ENCODE peak calls at places on chromosomes 4 and X, in seven cellular contexts. W is neural progenitor cell, Y is coronary artery, F is fibroblast of pulmonary artery, D is GM12864, A is GM10248, M is foreskin fibroblast. Q is an unnamed sample.

GRCh38 chr4:184102927-184103326 is 114.7 kb downstream of the ENPP6 start:
- DNase-seq in Y (no peak), M (no peak), D (no peak), A (no peak), F (no peak), W (no peak), Q (no peak)

GRCh38 chrX:154525606-154526490 is 9.8 kb upstream of the FAM3A start:
- DNase-seq in W (no peak), A (no peak), D (no peak), M (no peak), F (no peak), Y (no peak), Q (no peak)

GRCh38 chr4:95318044-95318443 is 230.7 kb downstream of the UNC5C start:
- DNase-seq in A (no peak), D (no peak), F (no peak), Y (no peak), M (no peak), W (no peak), Q (no peak)

GRCh38 chr4:100208459-100208858 is 18.2 kb upstream of the DDIT4L start:
- DNase-seq in F (peak; percentile 38), Y (no peak), M (no peak), W (no peak), A (no peak), D (no peak), Q (no peak)

GRCh38 chrX:43405191-43405590 is 250.9 kb upstream of the MAOA start:
- DNase-seq in D (no peak), M (no peak), A (no peak), Y (no peak), W (no peak), F (no peak), Q (no peak)

GRCh38 chr4:138494931-138495330 is 252.8 kb upstream of the SLC7A11 start:
- DNase-seq in M (no peak), D (no peak), Y (no peak), W (peak; percentile 46), F (peak; percentile 67), A (no peak), Q (peak; percentile 20)

GRCh38 chr4:120659626-120660170 is 262.8 kb downstream of the PRDM5 start:
- DNase-seq in Y (no peak), M (peak; percentile 11), A (no peak), F (no peak), W (no peak), D (no peak), Q (no peak)

GRCh38 chrX:115561605-115562491 is 874 bp downstream of the PLS3 start:
- DNase-seq in W (peak; percentile 82), A (peak; percentile 33), M (peak; percentile 27), D (no peak), Y (peak; percentile 82), F (peak; percentile 57), Q (no peak)

GRCh38 chrX:100926453-100926852 is 2.3 kb downstream of the XKRX start:
- DNase-seq in D (no peak), F (no peak), A (no peak), M (no peak), W (no peak), Y (no peak), Q (no peak)

GRCh38 chrX:150907474-150907873 is 9.0 kb upstream of the CD99L2 start:
- DNase-seq in Y (no peak), A (no peak), D (no peak), F (no peak), M (no peak), W (no peak), Q (no peak)

GRCh38 chrX:45762699-45763647 is 562.3 kb upstream of the DIPK2B start:
- DNase-seq in Y (no peak), F (no peak), A (no peak), W (no peak), D (no peak), M (no peak), Q (no peak)

GRCh38 chrX:153582896-153583295 is 16.0 kb downstream of the CCNQ start:
- DNase-seq in M (no peak), A (peak; percentile 88), D (peak; percentile 41), W (peak; percentile 53), Y (no peak), F (peak; percentile 39), Q (no peak)

GRCh38 chr4:4248885-4249203 is 821 bp upstream of the TMEM128 start:
- DNase-seq in M (no peak), W (no peak), A (no peak), F (no peak), Y (no peak), D (no peak), Q (no peak)

GRCh38 chr4:168390041-168390440 is 71.5 kb upstream of the DDX60 start:
- DNase-seq in M (no peak), F (no peak), D (no peak), A (no peak), Y (no peak), W (no peak), Q (no peak)

GRCh38 chr4:24042094-24042493 is 152.2 kb upstream of the PPARGC1A start:
- DNase-seq in D (no peak), A (no peak), Y (no peak), F (peak; percentile 65), W (no peak), M (peak; percentile 93), Q (peak; percentile 12)

GRCh38 chr4:186485621-186486062 is 69.7 kb downstream of the MTNR1A start:
- DNase-seq in W (peak; percentile 21), Y (no peak), F (peak; percentile 17), A (no peak), M (no peak), D (no peak), Q (peak; percentile 11)

GRCh38 chr4:109079731-109080130 is 222.7 kb downstream of the COL25A1 start:
- DNase-seq in Y (no peak), A (no peak), W (no peak), D (no peak), M (no peak), F (peak; percentile 48), Q (no peak)

GRCh38 chr4:42142586-42142985 is 9.9 kb downstream of the BEND4 start:
- DNase-seq in A (no peak), D (no peak), Y (no peak), M (no peak), W (no peak), F (no peak), Q (no peak)

GRCh38 chr4:23856630-23857029 is 33.2 kb downstream of the PPARGC1A start:
- DNase-seq in D (no peak), F (no peak), M (no peak), Y (no peak), W (no peak), A (no peak), Q (no peak)

DNA sequence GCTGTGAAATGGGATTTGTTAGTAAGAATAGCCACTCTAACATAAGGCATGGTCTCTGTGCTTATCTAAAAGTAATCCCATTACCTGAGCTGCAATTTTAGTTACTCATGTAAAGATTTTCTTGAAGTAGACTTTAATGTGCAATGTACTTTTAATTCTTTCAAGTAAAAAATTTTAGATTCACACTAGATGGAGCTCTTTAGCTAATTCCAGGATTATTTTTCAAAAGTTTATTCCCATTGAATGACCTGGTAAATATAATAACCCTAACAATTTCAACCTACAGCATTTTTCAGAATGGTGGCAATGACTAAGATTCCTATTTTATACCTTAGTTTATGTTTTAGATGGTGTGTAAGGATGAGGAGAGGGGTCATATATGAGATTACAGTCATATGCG is 18.1 kb downstream of the USP38 start:
- DNase-seq in M (no peak), Y (no peak), W (no peak), F (peak; percentile 44), D (no peak), A (no peak), Q (peak; percentile 30)
- TF ChIP-seq CTCF in M (peak; percentile 10), Y (peak; percentile 22), W (peak; percentile 28), F (peak; percentile 30), D (no peak), A (peak; percentile 29), Q (peak; percentile 67)

GRCh38 chr4:127479031-127479622 is 153.6 kb upstream of the INTU start:
- DNase-seq in F (peak; percentile 54), D (no peak), Y (no peak), M (peak; percentile 16), A (no peak), W (peak; percentile 57), Q (peak; percentile 15)
- TF ChIP-seq CTCF in F (peak; percentile 49), D (peak; percentile 36), Y (no peak), M (peak; percentile 54), A (peak; percentile 47), W (peak; percentile 83), Q (peak; percentile 80)

DNA sequence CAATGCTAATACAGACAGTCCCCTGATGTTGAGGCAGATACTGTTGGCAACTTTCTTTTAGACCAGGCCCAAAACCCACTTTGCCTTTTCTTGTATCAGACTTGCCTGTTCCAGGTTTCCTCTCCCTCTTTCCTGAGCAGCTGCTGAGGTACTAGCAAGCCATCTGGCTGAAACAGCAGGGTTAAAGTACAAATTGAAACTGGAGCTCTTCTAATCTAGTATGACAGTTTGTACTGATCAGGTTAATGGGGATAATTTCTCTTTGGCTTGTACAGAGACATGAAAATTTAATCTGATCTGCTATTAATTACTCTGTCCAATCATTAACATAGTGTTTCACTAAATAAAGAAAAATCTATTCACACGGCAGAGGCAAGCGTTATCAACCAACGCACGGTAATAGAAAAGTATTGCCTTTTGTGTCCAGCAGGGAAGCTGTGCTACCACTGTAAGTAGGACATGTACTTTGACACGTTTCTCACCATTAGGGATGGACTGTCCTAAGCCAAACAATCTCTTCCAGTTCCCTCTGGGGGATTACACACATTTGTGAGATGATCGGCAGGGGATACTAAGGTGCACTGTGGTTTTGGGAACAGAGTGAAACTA is 71.1 kb downstream of the IGSF1 start:
- DNase-seq in M (no peak), F (no peak), W (no peak), Y (no peak), A (no peak), D (no peak), Q (no peak)
- TF ChIP-seq CTCF in M (no peak), F (no peak), W (no peak), Y (no peak), A (no peak), D (no peak), Q (no peak)

GRCh38 chr4:173761938-173762337 is 231.9 kb upstream of the HAND2 start:
- DNase-seq in F (no peak), Y (no peak), W (no peak), A (no peak), D (no peak), M (no peak), Q (no peak)
- TF ChIP-seq CTCF in F (no peak), Y (no peak), W (no peak), A (no peak), D (no peak), M (no peak), Q (no peak)

DNA sequence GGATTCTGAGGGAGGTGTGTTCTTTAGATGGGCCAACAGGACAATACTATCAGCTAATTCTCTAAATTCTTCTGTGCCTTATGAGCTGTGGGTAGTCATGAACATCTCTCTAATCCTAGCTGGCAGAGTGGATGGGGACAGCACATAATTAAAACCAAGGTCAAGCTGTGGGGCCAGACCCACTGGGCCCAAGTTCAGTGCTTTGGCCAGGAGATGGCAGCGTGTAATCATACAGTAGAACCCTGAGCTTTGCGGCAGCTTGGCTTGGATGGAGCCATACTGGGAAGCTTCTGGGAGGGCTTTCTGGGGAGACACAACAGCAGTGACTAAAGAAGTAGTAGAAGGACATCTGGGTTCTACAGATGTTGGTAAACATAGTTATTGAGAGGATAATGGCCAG is 140.3 kb upstream of the CXCL13 start:
- DNase-seq in M (no peak), F (peak; percentile 35), D (no peak), A (peak; percentile 19), Y (no peak), W (no peak), Q (peak; percentile 4)
- TF ChIP-seq CTCF in M (peak; percentile 43), F (peak; percentile 49), D (peak; percentile 42), A (peak; percentile 39), Y (no peak), W (peak; percentile 4), Q (peak; percentile 70)

Q was measured in HFFc6.